ENCODE peak calls at places on chromosomes 6 and 20, in nine cellular contexts. S, O, R, W, T, B, P, J and C are unnamed samples.

GRCh38 chr6:8108031-8108660 is 5.8 kb upstream of the EEF1E1 start:
- DNase-seq in S (no peak), O (peak; percentile 84), R (peak; percentile 87), W (peak; percentile 75), T (no peak), B (peak; percentile 82), P (peak; percentile 89), J (no peak), C (peak; percentile 97)

GRCh38 chr6:7649037-7649810 is 59.2 kb downstream of the SNRNP48 start:
- DNase-seq in S (no peak), O (no peak), R (no peak), W (no peak), T (no peak), B (no peak), P (no peak), J (no peak), C (no peak)

GRCh38 chr6:95071464-95071863 is 505.9 kb upstream of the MANEA start:
- DNase-seq in S (no peak), O (no peak), R (no peak), W (no peak), T (no peak), B (no peak), P (no peak), J (no peak), C (no peak)

GRCh38 chr6:108711831-108712230 is 136.4 kb upstream of the ARMC2 start:
- DNase-seq in S (no peak), O (peak; percentile 23), R (no peak), W (no peak), T (no peak), B (no peak), P (no peak), J (no peak), C (no peak)

GRCh38 chr6:93305088-93305487 is 114.3 kb downstream of the EPHA7 start:
- DNase-seq in S (no peak), O (no peak), R (no peak), W (no peak), T (no peak), B (no peak), P (no peak), J (no peak), C (no peak)

GRCh38 chr6:104887350-104887749 is 27.6 kb upstream of the HACE1 start:
- DNase-seq in S (peak; percentile 21), O (peak; percentile 16), R (peak; percentile 49), W (no peak), T (peak; percentile 15), B (no peak), P (peak; percentile 43), J (no peak), C (peak; percentile 13)

GRCh38 chr6:490251-491037 is 98.9 kb downstream of the IRF4 start:
- DNase-seq in S (no peak), O (no peak), R (no peak), W (no peak), T (no peak), B (no peak), P (no peak), J (no peak), C (no peak)

GRCh38 chr6:152727507-152727906 is 23.1 kb upstream of the VIP start:
- DNase-seq in S (no peak), O (no peak), R (no peak), W (no peak), T (no peak), B (no peak), P (no peak), J (no peak), C (no peak)

GRCh38 chr6:84762220-84762940 is 2.0 kb downstream of the TBX18 start:
- DNase-seq in S (no peak), O (peak; percentile 44), R (peak; percentile 74), W (no peak), T (no peak), B (peak; percentile 73), P (peak; percentile 52), J (peak; percentile 48), C (no peak)

GRCh38 chr6:45388328-45388727 is 10.6 kb upstream of the SUPT3H start:
- DNase-seq in S (no peak), O (peak; percentile 68), R (peak; percentile 37), W (no peak), T (no peak), B (no peak), P (no peak), J (no peak), C (peak; percentile 56)

GRCh38 chr20:31722388-31723281 is at the start of gene BCL2L1:
- DNase-seq in S (peak; percentile 91), O (peak; percentile 94), R (peak; percentile 87), W (no peak), T (peak; percentile 80), B (peak; percentile 91), P (peak; percentile 78), J (peak; percentile 91), C (peak; percentile 96)

GRCh38 chr6:3468585-3468984 is 11.7 kb upstream of the SLC22A23 start:
- DNase-seq in S (no peak), O (no peak), R (no peak), W (no peak), T (no peak), B (no peak), P (no peak), J (no peak), C (no peak)

GRCh38 chr20:61086031-61086430 is 166.0 kb upstream of the CDH4 start:
- DNase-seq in S (peak; percentile 66), O (no peak), R (no peak), W (no peak), T (no peak), B (no peak), P (no peak), J (no peak), C (no peak)
- H3K4me3 ChIP-seq in S (no peak overlapping the region), O (no peak overlapping the region), R (no peak overlapping the region), W (no peak overlapping the region), T (no peak overlapping the region), B (no peak overlapping the region), P (no peak overlapping the region), J (no peak overlapping the region), C (no peak overlapping the region)

GRCh38 chr6:166169549-166170421 is 2.1 kb upstream of the TBXT start:
- DNase-seq in S (no peak), O (no peak), R (no peak), W (no peak), T (no peak), B (no peak), P (no peak), J (no peak), C (no peak)

GRCh38 chr6:166168616-166169548 is 1.2 kb upstream of the TBXT start:
- DNase-seq in S (peak; percentile 18), O (no peak), R (no peak), W (no peak), T (no peak), B (peak; percentile 5), P (no peak), J (no peak), C (no peak)

GRCh38 chr6:166167258-166167731 is 356 bp downstream of the TBXT start:
- DNase-seq in S (no peak), O (no peak), R (no peak), W (no peak), T (no peak), B (no peak), P (no peak), J (no peak), C (no peak)

GRCh38 chr6:166166314-166167257 is 1.1 kb downstream of the TBXT start:
- DNase-seq in S (no peak), O (no peak), R (no peak), W (no peak), T (no peak), B (no peak), P (no peak), J (no peak), C (no peak)

DNA sequence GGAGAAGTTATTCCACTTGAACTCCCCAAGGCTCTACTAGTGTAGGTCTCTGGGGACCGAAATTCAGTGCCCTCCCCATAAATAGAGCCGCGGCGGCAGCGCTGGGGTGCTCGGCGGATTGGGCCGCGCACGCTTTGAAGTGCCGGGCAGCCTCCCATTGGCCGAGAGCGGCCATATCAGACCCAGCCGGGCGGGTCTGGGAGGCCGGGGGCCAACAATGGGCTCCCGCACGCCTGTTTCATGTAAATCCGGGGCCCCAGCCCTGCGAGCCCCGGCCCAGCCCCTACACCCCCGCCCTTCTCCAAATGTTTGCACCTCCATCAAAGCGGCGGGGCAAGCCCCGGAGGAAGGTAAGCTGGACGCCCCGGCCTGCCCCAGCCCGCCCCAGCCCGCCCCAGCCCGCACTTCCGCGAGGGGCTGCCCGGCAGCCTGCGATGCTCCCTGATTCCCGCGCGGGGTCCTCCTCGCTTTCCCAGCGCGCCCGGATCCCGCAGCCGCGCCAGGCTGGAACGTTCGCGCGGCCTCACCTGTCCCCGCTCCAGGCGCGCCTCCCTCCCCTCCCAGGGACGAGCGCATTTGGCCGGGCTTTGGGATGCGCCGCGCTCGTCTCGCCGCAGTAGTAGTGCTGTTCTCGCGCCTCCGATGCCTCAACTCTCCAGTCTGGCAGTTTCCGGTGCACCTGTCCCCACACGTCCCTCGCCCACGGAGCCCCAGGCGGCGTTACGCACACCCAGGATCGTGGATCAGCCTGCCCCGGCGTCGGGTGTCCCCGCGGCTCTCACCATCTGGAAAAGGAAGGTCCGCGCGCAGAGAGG is at the start of gene TBXT:
- DNase-seq in S (peak; percentile 11), O (no peak), R (no peak), W (no peak), T (no peak), B (no peak), P (peak; percentile 14), J (no peak), C (no peak)
- H3K4me3 ChIP-seq in S (no peak within 1 kb of the TSS), O (peak within 1 kb of the TSS; percentile 33), R (no peak within 1 kb of the TSS), W (no peak within 1 kb of the TSS), T (no peak within 1 kb of the TSS), B (no peak within 1 kb of the TSS), P (no peak within 1 kb of the TSS), J (peak within 1 kb of the TSS; percentile 13), C (no peak within 1 kb of the TSS)

GRCh38 chr6:26235240-26235730 is 129.7 kb upstream of the BTN3A2 start:
- DNase-seq in S (no peak), O (peak; percentile 44), R (peak; percentile 41), W (no peak), T (peak; percentile 15), B (peak; percentile 29), P (no peak), J (no peak), C (no peak)

GRCh38 chr6:26243132-26243531 is 121.9 kb upstream of the BTN3A2 start:
- DNase-seq in S (no peak), O (no peak), R (no peak), W (no peak), T (no peak), B (no peak), P (peak; percentile 74), J (no peak), C (no peak)

GRCh38 chr6:26240981-26241770 is 123.8 kb upstream of the BTN3A2 start:
- DNase-seq in S (peak; percentile 27), O (peak; percentile 77), R (peak; percentile 78), W (no peak), T (no peak), B (no peak), P (peak; percentile 32), J (no peak), C (peak; percentile 80)

GRCh38 chr6:26243742-26244141 is 121.3 kb upstream of the BTN3A2 start:
- DNase-seq in S (peak; percentile 80), O (no peak), R (no peak), W (no peak), T (no peak), B (no peak), P (no peak), J (no peak), C (no peak)

GRCh38 chr6:26240157-26240980 is 124.6 kb upstream of the BTN3A2 start:
- DNase-seq in S (peak; percentile 63), O (peak; percentile 92), R (peak; percentile 96), W (peak; percentile 80), T (no peak), B (peak; percentile 83), P (peak; percentile 34), J (peak; percentile 64), C (peak; percentile 93)
- H3K4me3 ChIP-seq in S (peak overlapping the region; percentile 9), O (peak overlapping the region; percentile 84), R (peak overlapping the region; percentile 59), W (peak overlapping the region; percentile 58), T (peak overlapping the region; percentile 49), B (peak overlapping the region; percentile 42), P (peak overlapping the region; percentile 52), J (peak overlapping the region; percentile 59), C (peak overlapping the region; percentile 81)

GRCh38 chr6:33633084-33633461 is 12.0 kb downstream of the ITPR3 start:
- DNase-seq in S (no peak), O (no peak), R (no peak), W (no peak), T (no peak), B (no peak), P (no peak), J (no peak), C (no peak)
- H3K4me3 ChIP-seq in S (no peak overlapping the region), O (peak overlapping the region; percentile 72), R (peak overlapping the region; percentile 40), W (peak overlapping the region; percentile 41), T (peak overlapping the region; percentile 34), B (peak overlapping the region; percentile 42), P (peak overlapping the region; percentile 3), J (peak overlapping the region; percentile 49), C (peak overlapping the region; percentile 45)